ENCODE peak calls at places on chromosomes 12 and 14, in six cellular contexts. D, H, S, G, I and L are unnamed samples.

GRCh38 chr14:34723867-34724266 is 9.5 kb upstream of the CFL2 start:
- DNase-seq in D (no peak), H (no peak), S (no peak), G (no peak), I (no peak), L (no peak)

GRCh38 chr12:104722541-104723534 is 235.3 kb downstream of the SLC41A2 start:
- DNase-seq in D (peak; percentile 39), H (no peak), S (no peak), G (no peak), I (no peak), L (no peak)

GRCh38 chr12:118402251-118402650 is 25.9 kb downstream of the SUDS3 start:
- DNase-seq in D (no peak), H (no peak), S (no peak), G (no peak), I (no peak), L (peak; percentile 76)

GRCh38 chr12:105783983-105784947 is 354.5 kb downstream of the NUAK1 start:
- DNase-seq in D (no peak), H (no peak), S (no peak), G (no peak), I (peak; percentile 10), L (no peak)

GRCh38 chr14:59215353-59215752 is 26.9 kb downstream of the DAAM1 start:
- DNase-seq in D (no peak), H (peak; percentile 47), S (no peak), G (peak; percentile 74), I (no peak), L (no peak)

GRCh38 chr12:73973486-73973885 is 564.1 kb upstream of the ATXN7L3B start:
- DNase-seq in D (no peak), H (no peak), S (no peak), G (no peak), I (no peak), L (no peak)

GRCh38 chr14:51972566-51972965 is 16.8 kb upstream of the RTRAF start:
- DNase-seq in D (no peak), H (no peak), S (no peak), G (no peak), I (no peak), L (no peak)

GRCh38 chr12:7787574-7788315 is 1.5 kb upstream of the NANOG start:
- DNase-seq in D (no peak), H (no peak), S (no peak), G (no peak), I (no peak), L (no peak)

GRCh38 chr14:101820283-101820798 is 58.8 kb downstream of the PPP2R5C start:
- DNase-seq in D (no peak), H (no peak), S (no peak), G (no peak), I (peak; percentile 52), L (no peak)

GRCh38 chr12:49233842-49234526 is 30.9 kb upstream of the TUBA1C start:
- DNase-seq in D (no peak), H (peak; percentile 48), S (no peak), G (peak; percentile 60), I (peak; percentile 62), L (no peak)

GRCh38 chr12:52044284-52044983 is 6.8 kb upstream of the NR4A1 start:
- DNase-seq in D (no peak), H (no peak), S (no peak), G (no peak), I (no peak), L (no peak)

GRCh38 chr12:47938093-47938492 is 25.3 kb upstream of the TMEM106C start:
- DNase-seq in D (no peak), H (no peak), S (no peak), G (no peak), I (no peak), L (no peak)

GRCh38 chr14:64303471-64303917 is 9.3 kb upstream of the ESR2 start:
- DNase-seq in D (peak; percentile 10), H (no peak), S (no peak), G (no peak), I (no peak), L (no peak)

GRCh38 chr12:31999692-32000091 is 40.5 kb downstream of the RESF1 start:
- DNase-seq in D (no peak), H (no peak), S (no peak), G (no peak), I (no peak), L (no peak)

GRCh38 chr12:1857086-1857485 is 36.7 kb downstream of the LRTM2 start:
- DNase-seq in D (no peak), H (no peak), S (no peak), G (no peak), I (no peak), L (no peak)

GRCh38 chr12:109134186-109134917 is 18.0 kb downstream of the ACACB start:
- DNase-seq in D (peak; percentile 32), H (no peak), S (peak; percentile 14), G (peak; percentile 19), I (no peak), L (no peak)

GRCh38 chr14:53260286-53260685 is 107.2 kb upstream of the DDHD1 start:
- DNase-seq in D (no peak), H (no peak), S (no peak), G (no peak), I (no peak), L (no peak)

GRCh38 chr12:109968032-109968420 is 28.1 kb downstream of the GIT2 start:
- DNase-seq in D (no peak), H (no peak), S (no peak), G (no peak), I (no peak), L (no peak)

GRCh38 chr12:126338031-126338441 is 1272.8 kb downstream of the AACS start:
- DNase-seq in D (no peak), H (no peak), S (no peak), G (no peak), I (no peak), L (no peak)

GRCh38 chr12:124786065-124786964 is 77.3 kb downstream of the SCARB1 start:
- DNase-seq in D (peak; percentile 90), H (no peak), S (peak; percentile 53), G (peak; percentile 76), I (no peak), L (peak; percentile 42)

GRCh38 chr12:58529114-58529665 is 391.1 kb downstream of the LRIG3 start:
- DNase-seq in D (no peak), H (no peak), S (no peak), G (no peak), I (no peak), L (no peak)

GRCh38 chr12:115871714-115872113 is 405.8 kb downstream of the MED13L start:
- DNase-seq in D (peak; percentile 30), H (no peak), S (peak; percentile 26), G (no peak), I (no peak), L (no peak)

GRCh38 chr12:30978639-30979038 is 52.1 kb downstream of the TSPAN11 start:
- DNase-seq in D (no peak), H (no peak), S (no peak), G (no peak), I (no peak), L (no peak)

GRCh38 chr14:90605430-90605829 is 208.6 kb downstream of the CALM1 start:
- DNase-seq in D (no peak), H (no peak), S (no peak), G (no peak), I (no peak), L (no peak)

GRCh38 chr12:44774815-44775411 is 101.2 kb downstream of the NELL2 start:
- DNase-seq in D (peak; percentile 70), H (peak; percentile 59), S (peak; percentile 50), G (no peak), I (peak; percentile 75), L (no peak)

GRCh38 chr14:69066396-69067171 is 86.3 kb downstream of the DCAF5 start:
- DNase-seq in D (no peak), H (no peak), S (no peak), G (no peak), I (no peak), L (no peak)

GRCh38 chr14:68658029-68658509 is 134.8 kb downstream of the ZFP36L1 start:
- DNase-seq in D (no peak), H (no peak), S (no peak), G (no peak), I (no peak), L (no peak)

GRCh38 chr14:33210304-33210703 is 271.6 kb downstream of the NPAS3 start:
- DNase-seq in D (peak; percentile 71), H (no peak), S (peak; percentile 33), G (no peak), I (no peak), L (no peak)

GRCh38 chr12:27852117-27852516 is 72.1 kb upstream of the MANSC4 start:
- DNase-seq in D (no peak), H (no peak), S (no peak), G (no peak), I (no peak), L (no peak)

GRCh38 chr12:113938471-113938870 is 27.7 kb downstream of the RBM19 start:
- DNase-seq in D (no peak), H (no peak), S (no peak), G (no peak), I (no peak), L (no peak)

GRCh38 chr12:7605900-7606465 is 59.7 kb downstream of the APOBEC1 start:
- DNase-seq in D (no peak), H (no peak), S (no peak), G (no peak), I (no peak), L (no peak)

GRCh38 chr14:102518063-102518648 is 8.6 kb upstream of the ANKRD9 start:
- DNase-seq in D (no peak), H (no peak), S (no peak), G (no peak), I (no peak), L (no peak)

GRCh38 chr12:117470804-117471203 is 109.4 kb upstream of the NOS1 start:
- DNase-seq in D (no peak), H (no peak), S (no peak), G (no peak), I (no peak), L (no peak)

GRCh38 chr12:120538281-120539156 is 4.4 kb downstream of the RNF10 start:
- DNase-seq in D (no peak), H (peak; percentile 74), S (no peak), G (no peak), I (no peak), L (no peak)

GRCh38 chr12:64461634-64462414 is 9.9 kb downstream of the TBK1 start:
- DNase-seq in D (peak; percentile 36), H (no peak), S (no peak), G (no peak), I (peak; percentile 8), L (peak; percentile 84)

GRCh38 chr14:53044486-53044885 is 93.6 kb upstream of the FERMT2 start:
- DNase-seq in D (no peak), H (no peak), S (no peak), G (no peak), I (no peak), L (peak; percentile 73)

GRCh38 chr14:32594766-32595165 is 265.7 kb downstream of the AKAP6 start:
- DNase-seq in D (no peak), H (no peak), S (no peak), G (no peak), I (no peak), L (peak; percentile 53)